ENCODE peak calls at places on chromosome 16, in five cellular contexts. Z, E, L, S and Q are unnamed samples.

GRCh38 chr16:86257546-86257945 is 252.8 kb upstream of the FOXF1 start:
- DNase-seq in Z (no peak), E (no peak), L (no peak), S (no peak), Q (no peak)

GRCh38 chr16:21274172-21274726 is 3.8 kb downstream of the CRYM start:
- DNase-seq in Z (no peak), E (no peak), L (no peak), S (no peak), Q (no peak)

GRCh38 chr16:12833939-12834338 is 30.3 kb upstream of the CPPED1 start:
- DNase-seq in Z (no peak), E (no peak), L (no peak), S (no peak), Q (no peak)

GRCh38 chr16:83733301-83733700 is 74.5 kb upstream of the HSBP1 start:
- DNase-seq in Z (peak; percentile 2), E (no peak), L (no peak), S (no peak), Q (peak; percentile 46)

GRCh38 chr16:12617401-12617819 is 186.3 kb downstream of the CPPED1 start:
- DNase-seq in Z (no peak), E (no peak), L (no peak), S (no peak), Q (no peak)

GRCh38 chr16:81130126-81130525 is 33.9 kb upstream of the GCSH start:
- DNase-seq in Z (no peak), E (no peak), L (no peak), S (no peak), Q (no peak)

GRCh38 chr16:20899503-20900298 is 457 bp downstream of the DCUN1D3 start:
- DNase-seq in Z (no peak), E (peak; percentile 33), L (no peak), S (no peak), Q (no peak)

GRCh38 chr16:67936124-67936875 is at the start of gene PSMB10:
- DNase-seq in Z (peak; percentile 69), E (no peak), L (no peak), S (peak; percentile 42), Q (peak; percentile 61)

GRCh38 chr16:4505356-4506153 is 29.4 kb downstream of the HMOX2 start:
- DNase-seq in Z (no peak), E (no peak), L (no peak), S (no peak), Q (no peak)

GRCh38 chr16:57937861-57938260 is 33.1 kb downstream of the CNGB1 start:
- DNase-seq in Z (no peak), E (no peak), L (no peak), S (no peak), Q (no peak)

GRCh38 chr16:30603945-30604315 is 6.3 kb downstream of the ZNF689 start:
- DNase-seq in Z (no peak), E (no peak), L (no peak), S (no peak), Q (no peak)

GRCh38 chr16:79902351-79902750 is 301.8 kb upstream of the MAF start:
- DNase-seq in Z (no peak), E (no peak), L (no peak), S (no peak), Q (no peak)

GRCh38 chr16:75758215-75758614 is 31.9 kb upstream of the CPHXL start:
- DNase-seq in Z (peak; percentile 13), E (no peak), L (no peak), S (no peak), Q (no peak)

GRCh38 chr16:90046122-90046970 is 27.1 kb upstream of the DBNDD1 start:
- DNase-seq in Z (no peak), E (no peak), L (no peak), S (no peak), Q (no peak)

GRCh38 chr16:69724414-69724873 is 1.9 kb downstream of the NQO1 start:
- DNase-seq in Z (no peak), E (no peak), L (no peak), S (no peak), Q (no peak)

GRCh38 chr16:83227336-83227735 is 580.4 kb upstream of the HSBP1 start:
- DNase-seq in Z (no peak), E (no peak), L (no peak), S (no peak), Q (no peak)

GRCh38 chr16:35150805-35151312 is 1691.4 kb downstream of the TP53TG3F start:
- DNase-seq in Z (no peak), E (no peak), L (no peak), S (no peak), Q (no peak)

GRCh38 chr16:25066747-25067631 is 44.6 kb upstream of the LCMT1 start:
- DNase-seq in Z (peak; percentile 72), E (peak; percentile 67), L (peak; percentile 64), S (peak; percentile 34), Q (peak; percentile 92)

GRCh38 chr16:89430436-89431157 is 59.8 kb downstream of the ANKRD11 start:
- DNase-seq in Z (no peak), E (no peak), L (no peak), S (no peak), Q (no peak)

GRCh38 chr16:75241412-75241811 is 10.0 kb downstream of the BCAR1 start:
- DNase-seq in Z (no peak), E (no peak), L (no peak), S (no peak), Q (no peak)

GRCh38 chr16:28163699-28164584 is 47.8 kb downstream of the XPO6 start:
- DNase-seq in Z (peak; percentile 79), E (no peak), L (no peak), S (no peak), Q (no peak)